ENCODE peak calls at places on chromosomes 3 and 15, in five cellular contexts. One of them, this sample, is unnamed.

GRCh38 chr15:42066764-42067415 is 27.5 kb downstream of the PLA2G4D start:
- DNase-seq in GM12865: no peak
- DNase-seq in B cell: no peak
- DNase-seq in cardiac muscle cell: no peak
- DNase-seq in uterus: no peak
- DNase-seq in this sample: no peak

GRCh38 chr15:69154026-69154425 is 6.4 kb upstream of the GLCE start:
- DNase-seq in B cell: no peak
- DNase-seq in cardiac muscle cell: no peak
- DNase-seq in uterus: no peak
- DNase-seq in GM12865: no peak
- DNase-seq in this sample: no peak

GRCh38 chr15:81023483-81024264 is 23.0 kb downstream of the TLNRD1 start:
- DNase-seq in uterus: peak
- DNase-seq in B cell: no peak
- DNase-seq in cardiac muscle cell: no peak
- DNase-seq in GM12865: peak
- DNase-seq in this sample: no peak

GRCh38 chr3:95235916-95236315 is 1173.1 kb downstream of the NSUN3 start:
- DNase-seq in uterus: no peak
- DNase-seq in B cell: no peak
- DNase-seq in GM12865: no peak
- DNase-seq in cardiac muscle cell: no peak
- DNase-seq in this sample: no peak

GRCh38 chr3:71185733-71186455 is 397.6 kb downstream of the FOXP1 start:
- DNase-seq in B cell: no peak
- DNase-seq in cardiac muscle cell: no peak
- DNase-seq in GM12865: no peak
- DNase-seq in uterus: no peak
- DNase-seq in this sample: no peak

GRCh38 chr3:163523375-163523774 is 1554.9 kb downstream of the SI start:
- DNase-seq in cardiac muscle cell: no peak
- DNase-seq in B cell: no peak
- DNase-seq in GM12865: no peak
- DNase-seq in uterus: no peak
- DNase-seq in this sample: no peak

GRCh38 chr3:12405432-12406272 is 78.6 kb upstream of the TSEN2 start:
- DNase-seq in uterus: peak
- DNase-seq in GM12865: no peak
- DNase-seq in B cell: no peak
- DNase-seq in cardiac muscle cell: no peak
- DNase-seq in this sample: no peak

GRCh38 chr3:52678265-52678927 is 7.3 kb downstream of the PBRM1 start:
- DNase-seq in cardiac muscle cell: no peak
- DNase-seq in uterus: no peak
- DNase-seq in B cell: no peak
- DNase-seq in GM12865: no peak
- DNase-seq in this sample: no peak

GRCh38 chr15:79896634-79897379 is at the start of gene MTHFS:
- DNase-seq in uterus: peak
- DNase-seq in cardiac muscle cell: peak
- DNase-seq in GM12865: peak
- DNase-seq in B cell: peak
- DNase-seq in this sample: peak

GRCh38 chr3:189195302-189195701 is 23.5 kb downstream of the TPRG1 start:
- DNase-seq in uterus: no peak
- DNase-seq in cardiac muscle cell: no peak
- DNase-seq in B cell: no peak
- DNase-seq in GM12865: peak
- DNase-seq in this sample: no peak
- TF ChIP-seq CTCF in uterus: no peak
- TF ChIP-seq CTCF in cardiac muscle cell: peak
- TF ChIP-seq CTCF in B cell: no peak
- TF ChIP-seq CTCF in GM12865: peak
- TF ChIP-seq CTCF in this sample: no peak

GRCh38 chr3:186937017-186937875 is 6.9 kb downstream of the ST6GAL1 start:
- DNase-seq in cardiac muscle cell: no peak
- DNase-seq in GM12865: no peak
- DNase-seq in B cell: no peak
- DNase-seq in uterus: no peak
- DNase-seq in this sample: no peak

GRCh38 chr3:186939536-186939935 is 9.2 kb downstream of the ST6GAL1 start:
- DNase-seq in cardiac muscle cell: no peak
- DNase-seq in B cell: no peak
- DNase-seq in uterus: no peak
- DNase-seq in GM12865: no peak
- DNase-seq in this sample: no peak

GRCh38 chr3:186942168-186942567 is 11.8 kb downstream of the ST6GAL1 start:
- DNase-seq in uterus: no peak
- DNase-seq in cardiac muscle cell: no peak
- DNase-seq in B cell: no peak
- DNase-seq in GM12865: no peak
- DNase-seq in this sample: no peak

GRCh38 chr3:186940965-186941364 is 10.6 kb downstream of the ST6GAL1 start:
- DNase-seq in cardiac muscle cell: peak
- DNase-seq in uterus: peak
- DNase-seq in GM12865: no peak
- DNase-seq in B cell: no peak
- DNase-seq in this sample: no peak

GRCh38 chr3:186938716-186939115 is 8.4 kb downstream of the ST6GAL1 start:
- DNase-seq in cardiac muscle cell: peak
- DNase-seq in B cell: no peak
- DNase-seq in uterus: no peak
- DNase-seq in GM12865: no peak
- DNase-seq in this sample: no peak
- TF ChIP-seq CTCF in cardiac muscle cell: no peak
- TF ChIP-seq CTCF in B cell: no peak
- TF ChIP-seq CTCF in uterus: no peak
- TF ChIP-seq CTCF in GM12865: no peak
- TF ChIP-seq CTCF in this sample: no peak

DNA sequence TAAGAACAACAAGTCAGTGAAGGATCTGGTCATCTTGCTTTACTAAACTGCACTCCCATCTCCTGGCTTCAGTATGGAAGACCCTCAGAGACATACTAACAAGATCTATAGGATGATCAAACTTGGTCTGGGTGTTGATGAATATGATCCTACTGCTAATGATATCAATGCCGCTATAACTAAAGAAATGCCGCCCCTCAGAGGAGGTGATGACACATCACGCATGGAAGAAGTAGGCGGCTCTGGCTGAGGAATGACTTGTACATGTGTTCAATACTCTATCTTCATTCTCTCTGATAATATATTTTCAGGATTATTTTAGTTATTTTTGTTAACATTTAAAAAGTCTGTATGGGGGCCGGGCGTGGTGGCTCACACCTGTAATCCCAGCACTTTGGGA is 17.5 kb upstream of the EIF2B5 start:
- DNase-seq in B cell: no peak
- DNase-seq in uterus: no peak
- DNase-seq in cardiac muscle cell: no peak
- DNase-seq in GM12865: no peak
- DNase-seq in this sample: no peak
- TF ChIP-seq CTCF in B cell: no peak
- TF ChIP-seq CTCF in uterus: no peak
- TF ChIP-seq CTCF in cardiac muscle cell: no peak
- TF ChIP-seq CTCF in GM12865: no peak
- TF ChIP-seq CTCF in this sample: no peak

GRCh38 chr3:24730173-24730572 is 235.5 kb upstream of the THRB start:
- DNase-seq in B cell: no peak
- DNase-seq in uterus: no peak
- DNase-seq in cardiac muscle cell: no peak
- DNase-seq in GM12865: no peak
- DNase-seq in this sample: no peak

GRCh38 chr3:24722106-24722505 is 227.5 kb upstream of the THRB start:
- DNase-seq in B cell: no peak
- DNase-seq in uterus: no peak
- DNase-seq in GM12865: no peak
- DNase-seq in cardiac muscle cell: no peak
- DNase-seq in this sample: no peak

GRCh38 chr3:24725514-24726255 is 231.0 kb upstream of the THRB start:
- DNase-seq in B cell: no peak
- DNase-seq in cardiac muscle cell: peak
- DNase-seq in GM12865: no peak
- DNase-seq in uterus: no peak
- DNase-seq in this sample: no peak

DNA sequence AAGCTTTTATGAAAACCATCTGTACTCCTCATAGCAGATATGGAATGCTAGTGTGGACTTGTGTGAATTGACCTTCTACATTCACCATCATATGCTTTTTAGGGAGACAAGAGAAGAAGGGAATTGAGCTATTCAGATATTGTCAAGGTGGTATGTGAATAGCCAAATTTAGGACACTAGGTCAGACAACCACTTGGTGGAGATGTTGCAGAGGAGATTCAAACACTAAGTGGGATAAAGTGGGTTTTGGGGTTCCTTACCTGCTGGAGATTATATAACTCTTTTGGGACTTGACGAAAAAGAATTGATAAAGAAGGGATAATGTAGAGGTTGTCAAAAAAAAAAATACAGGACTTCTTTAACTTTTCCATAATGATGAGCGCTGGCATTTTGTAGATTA is 231.8 kb upstream of the THRB start:
- DNase-seq in cardiac muscle cell: no peak
- DNase-seq in uterus: no peak
- DNase-seq in GM12865: no peak
- DNase-seq in B cell: no peak
- DNase-seq in this sample: no peak
- TF ChIP-seq CTCF in cardiac muscle cell: no peak
- TF ChIP-seq CTCF in uterus: no peak
- TF ChIP-seq CTCF in GM12865: no peak
- TF ChIP-seq CTCF in B cell: no peak
- TF ChIP-seq CTCF in this sample: no peak

DNA sequence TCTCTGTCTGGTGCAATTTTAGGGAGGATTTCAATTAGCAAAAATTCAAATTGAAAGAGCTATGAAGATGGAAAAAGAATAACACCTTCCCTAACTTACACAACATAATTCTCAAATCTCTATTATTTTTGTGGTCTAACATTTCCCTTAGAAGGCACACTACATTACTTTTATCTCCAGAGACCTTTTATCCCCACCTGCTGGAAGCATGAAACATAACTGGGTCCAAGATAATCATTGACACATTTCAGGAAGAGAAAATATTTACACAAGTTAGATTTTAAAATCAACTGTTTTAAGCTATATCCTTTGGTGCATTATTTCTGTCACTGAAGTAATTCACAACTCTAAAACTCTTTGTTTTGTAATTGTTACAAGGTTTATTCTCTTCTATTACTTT is 779.5 kb downstream of the ROBO1 start:
- DNase-seq in B cell: no peak
- DNase-seq in cardiac muscle cell: no peak
- DNase-seq in GM12865: no peak
- DNase-seq in uterus: no peak
- DNase-seq in this sample: no peak
- TF ChIP-seq CTCF in B cell: no peak
- TF ChIP-seq CTCF in cardiac muscle cell: peak
- TF ChIP-seq CTCF in GM12865: no peak
- TF ChIP-seq CTCF in uterus: no peak
- TF ChIP-seq CTCF in this sample: no peak